ENCODE peak calls at places on chromosomes 11 and 22, in eight cellular contexts. H is left lung; F is fibroblast of lung; R is pancreas; O is mesendoderm; K is foreskin keratinocyte; Z is naive thymus-derived CD4-positive, alpha-beta T cell; J is DND-41. A is an unnamed sample.
A peak's percentile ranks its signal among the peaks of the same experiment; 100 is the strongest.

GRCh38 chr11:118068206-118068944 is 8.5 kb upstream of the TMPRSS4 start:
- DNase-seq in H (no peak), F (no peak), R (no peak), O (peak; percentile 67), K (no peak), Z (no peak), J (no peak), A (no peak)

GRCh38 chr11:57475191-57475590 is 14.9 kb downstream of the RTN4RL2 start:
- DNase-seq in H (no peak), F (no peak), R (no peak), O (no peak), K (no peak), Z (no peak), J (no peak), A (no peak)

GRCh38 chr11:10225553-10225952 is 68.5 kb downstream of the SBF2 start:
- DNase-seq in H (no peak), F (no peak), R (no peak), O (no peak), K (no peak), Z (no peak), J (no peak), A (no peak)

GRCh38 chr11:118012083-118012669 is 26.0 kb downstream of the IL10RA start:
- DNase-seq in H (no peak), F (no peak), R (no peak), O (no peak), K (peak; percentile 66), Z (no peak), J (no peak), A (no peak)

GRCh38 chr11:27551127-27551526 is 44.6 kb upstream of the LIN7C start:
- DNase-seq in H (no peak), F (no peak), R (no peak), O (no peak), K (no peak), Z (no peak), J (no peak), A (no peak)

GRCh38 chr22:47165998-47166397 is 403.5 kb downstream of the TBC1D22A start:
- DNase-seq in H (no peak), F (no peak), R (no peak), O (no peak), K (no peak), Z (no peak), J (no peak), A (no peak)

GRCh38 chr22:43890901-43891331 is 897 bp downstream of the PNPLA5 start:
- DNase-seq in H (no peak), F (no peak), R (peak; percentile 60), O (no peak), K (no peak), Z (no peak), J (no peak), A (no peak)

GRCh38 chr11:126163779-126164178 is 47.7 kb downstream of the RPUSD4 start:
- DNase-seq in H (no peak), F (no peak), R (no peak), O (no peak), K (no peak), Z (no peak), J (peak; percentile 74), A (no peak)

GRCh38 chr11:36510567-36511020 is 522 bp upstream of the TRAF6 start:
- DNase-seq in H (no peak), F (peak; percentile 19), R (no peak), O (no peak), K (peak; percentile 46), Z (no peak), J (no peak), A (peak; percentile 23)

GRCh38 chr22:38107692-38108515 is 2.6 kb downstream of the BAIAP2L2 start:
- DNase-seq in H (peak; percentile 67), F (no peak), R (peak; percentile 91), O (no peak), K (no peak), Z (no peak), J (no peak), A (no peak)

GRCh38 chr11:67468056-67468455 is 995 bp downstream of the TMEM134 start:
- DNase-seq in H (peak; percentile 85), F (no peak), R (peak; percentile 98), O (no peak), K (peak; percentile 60), Z (no peak), J (peak; percentile 12), A (no peak)

GRCh38 chr11:8361664-8362210 is 98.1 kb upstream of the LMO1 start:
- DNase-seq in H (no peak), F (no peak), R (no peak), O (no peak), K (no peak), Z (no peak), J (no peak), A (no peak)

GRCh38 chr22:17369553-17370035 is 334 bp downstream of the CECR2 start:
- DNase-seq in H (peak; percentile 83), F (peak; percentile 48), R (peak; percentile 85), O (peak; percentile 77), K (no peak), Z (peak; percentile 23), J (no peak), A (peak; percentile 72)

GRCh38 chr11:121416909-121417567 is 35.1 kb upstream of the SORL1 start:
- DNase-seq in H (peak; percentile 88), F (peak; percentile 96), R (peak; percentile 79), O (no peak), K (peak; percentile 25), Z (peak; percentile 45), J (peak; percentile 96), A (no peak)

GRCh38 chr11:108818971-108819370 is 154.1 kb downstream of the DDX10 start:
- DNase-seq in H (no peak), F (no peak), R (no peak), O (no peak), K (no peak), Z (no peak), J (no peak), A (no peak)

GRCh38 chr11:43278302-43278956 is 33.4 kb upstream of the API5 start:
- DNase-seq in H (no peak), F (peak; percentile 35), R (no peak), O (peak; percentile 79), K (no peak), Z (no peak), J (no peak), A (peak; percentile 30)

GRCh38 chr11:106627694-106628093 is 390.6 kb downstream of the GUCY1A2 start:
- DNase-seq in H (no peak), F (no peak), R (no peak), O (no peak), K (no peak), Z (no peak), J (no peak), A (no peak)

GRCh38 chr11:94599510-94599909 is 32.3 kb downstream of the PIWIL4 start:
- DNase-seq in H (no peak), F (no peak), R (no peak), O (no peak), K (no peak), Z (no peak), J (no peak), A (no peak)

GRCh38 chr11:61541568-61541967 is 33.0 kb downstream of the LRRC10B start:
- DNase-seq in H (no peak), F (peak; percentile 83), R (no peak), O (peak; percentile 87), K (no peak), Z (no peak), J (no peak), A (no peak)

GRCh38 chr11:8354622-8355417 is 91.1 kb upstream of the LMO1 start:
- DNase-seq in H (no peak), F (no peak), R (no peak), O (no peak), K (no peak), Z (no peak), J (no peak), A (no peak)

GRCh38 chr22:45459235-45459634 is 43.4 kb upstream of the FBLN1 start:
- DNase-seq in H (no peak), F (no peak), R (no peak), O (no peak), K (no peak), Z (no peak), J (no peak), A (no peak)

GRCh38 chr22:45458532-45458931 is 44.2 kb upstream of the FBLN1 start:
- DNase-seq in H (no peak), F (no peak), R (no peak), O (no peak), K (no peak), Z (no peak), J (no peak), A (no peak)

GRCh38 chr22:45455621-45456020 is 42.1 kb downstream of the RIBC2 start:
- DNase-seq in H (no peak), F (no peak), R (no peak), O (no peak), K (no peak), Z (no peak), J (no peak), A (no peak)

GRCh38 chr22:45455212-45455611 is 41.7 kb downstream of the RIBC2 start:
- DNase-seq in H (no peak), F (no peak), R (no peak), O (no peak), K (no peak), Z (no peak), J (no peak), A (no peak)

DNA sequence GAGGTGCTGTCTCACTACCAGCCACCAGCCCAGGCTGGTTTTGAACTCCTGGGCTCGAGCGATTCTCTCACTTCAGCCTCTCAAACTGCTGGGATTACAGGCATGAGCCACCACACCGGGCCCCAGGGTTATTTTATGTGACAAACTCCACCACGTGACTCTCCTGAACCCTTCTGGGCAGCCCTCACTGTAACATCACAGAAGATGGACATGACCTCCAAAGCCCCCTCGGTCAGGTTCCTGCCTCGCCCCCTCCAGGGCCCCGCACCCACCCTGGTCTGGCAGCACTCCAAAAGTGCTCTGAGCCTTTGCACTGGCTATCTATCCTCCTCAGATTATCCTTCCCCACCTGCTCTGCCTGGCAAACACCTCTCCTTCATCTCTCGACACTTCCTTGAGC is 43.3 kb downstream of the RIBC2 start:
- DNase-seq in H (no peak), F (no peak), R (no peak), O (no peak), K (no peak), Z (no peak), J (no peak), A (no peak)
- H3K4me1 ChIP-seq in H (no peaks in the 10 kb centered on the region), F (peaks cover 13% of the 10 kb centered on the region), R (no peaks in the 10 kb centered on the region), O (no peaks in the 10 kb centered on the region), K (no peaks in the 10 kb centered on the region), Z (no peaks in the 10 kb centered on the region), J (no peaks in the 10 kb centered on the region), A (no peaks in the 10 kb centered on the region)

GRCh38 chr11:69812927-69813326 is 6.3 kb downstream of the FGF3 start:
- DNase-seq in H (peak; percentile 66), F (no peak), R (no peak), O (no peak), K (no peak), Z (no peak), J (no peak), A (no peak)
- H3K27me3 ChIP-seq in H (peaks cover 23% of the 10 kb centered on the region), F (peaks cover 28% of the 10 kb centered on the region), R (no peaks in the 10 kb centered on the region), O (peaks cover 18% of the 10 kb centered on the region), K (peaks cover 59% of the 10 kb centered on the region), Z (no peaks in the 10 kb centered on the region), J (no peaks in the 10 kb centered on the region), A (peaks cover 39% of the 10 kb centered on the region)

GRCh38 chr22:30206964-30207363 is 39.6 kb downstream of the LIF start:
- DNase-seq in H (no peak), F (peak; percentile 88), R (no peak), O (peak; percentile 88), K (peak; percentile 88), Z (no peak), J (no peak), A (peak; percentile 30)
- H3K4me1 ChIP-seq in H (peaks cover 24% of the 10 kb centered on the region), F (peaks cover 43% of the 10 kb centered on the region), R (no peaks in the 10 kb centered on the region), O (no peaks in the 10 kb centered on the region), K (peaks cover 28% of the 10 kb centered on the region), Z (no peaks in the 10 kb centered on the region), J (no peaks in the 10 kb centered on the region), A (no peaks in the 10 kb centered on the region)

GRCh38 chr22:49042877-49043859 is 784.5 kb downstream of the BRD1 start:
- DNase-seq in H (no peak), F (no peak), R (peak; percentile 50), O (no peak), K (no peak), Z (no peak), J (no peak), A (no peak)
- H3K27me3 ChIP-seq in H (no peaks in the 10 kb centered on the region), F (no peaks in the 10 kb centered on the region), R (no peaks in the 10 kb centered on the region), O (no peaks in the 10 kb centered on the region), K (no peaks in the 10 kb centered on the region), Z (no peaks in the 10 kb centered on the region), J (no peaks in the 10 kb centered on the region), A (no peaks in the 10 kb centered on the region)

A was measured in HAP-1.